ENCODE peak calls at places on chromosome 9, in five cellular contexts. C, W, K, Z and O are unnamed samples.

GRCh38 chr9:113566011-113566711 is 102.6 kb downstream of the RGS3 start:
- DNase-seq in C (no peak), W (no peak), K (no peak), Z (no peak), O (no peak)

GRCh38 chr9:35548571-35548970 is 56.5 kb upstream of the TESK1 start:
- DNase-seq in C (no peak), W (no peak), K (no peak), Z (no peak), O (no peak)

GRCh38 chr9:12818431-12819000 is 43.7 kb downstream of the LURAP1L start:
- DNase-seq in C (no peak), W (no peak), K (no peak), Z (no peak), O (no peak)

GRCh38 chr9:33189331-33189731 is 22.2 kb upstream of the B4GALT1 start:
- DNase-seq in C (no peak), W (no peak), K (no peak), Z (no peak), O (no peak)

GRCh38 chr9:37669232-37669631 is 18.5 kb downstream of the FRMPD1 start:
- DNase-seq in C (no peak), W (no peak), K (no peak), Z (no peak), O (no peak)

GRCh38 chr9:37201581-37201980 is 81.2 kb downstream of the ZCCHC7 start:
- DNase-seq in C (no peak), W (no peak), K (no peak), Z (no peak), O (no peak)

GRCh38 chr9:20620658-20621552 is 1.4 kb downstream of the MLLT3 start:
- DNase-seq in C (peak), W (peak), K (no peak), Z (peak), O (no peak)

GRCh38 chr9:71896762-71897161 is 14.2 kb downstream of the ABHD17B start:
- DNase-seq in C (no peak), W (no peak), K (no peak), Z (no peak), O (no peak)

GRCh38 chr9:114988962-114989599 is 58.7 kb upstream of the TNFSF8 start:
- DNase-seq in C (no peak), W (no peak), K (no peak), Z (peak), O (no peak)

GRCh38 chr9:6598249-6598725 is 47.2 kb downstream of the GLDC start:
- DNase-seq in C (no peak), W (no peak), K (no peak), Z (no peak), O (no peak)

GRCh38 chr9:118644066-118644465 is 725.2 kb downstream of the BRINP1 start:
- DNase-seq in C (no peak), W (no peak), K (no peak), Z (no peak), O (no peak)

GRCh38 chr9:103816146-103816545 is 278.0 kb upstream of the SMC2 start:
- DNase-seq in C (no peak), W (no peak), K (no peak), Z (no peak), O (no peak)

GRCh38 chr9:4077499-4078102 is 222.3 kb downstream of the GLIS3 start:
- DNase-seq in C (peak), W (no peak), K (peak), Z (peak), O (no peak)

GRCh38 chr9:37963936-37964739 is 60.2 kb upstream of the SLC25A51 start:
- DNase-seq in C (no peak), W (no peak), K (no peak), Z (no peak), O (no peak)

GRCh38 chr9:6441269-6441668 is 28.3 kb downstream of the UHRF2 start:
- DNase-seq in C (no peak), W (no peak), K (no peak), Z (no peak), O (no peak)

GRCh38 chr9:109449036-109449798 is 48.9 kb downstream of the PTPN3 start:
- DNase-seq in C (no peak), W (no peak), K (no peak), Z (no peak), O (no peak)

GRCh38 chr9:86250123-86250522 is 9.3 kb downstream of the C9orf153 start:
- DNase-seq in C (no peak), W (no peak), K (no peak), Z (no peak), O (no peak)

GRCh38 chr9:130333041-130334040 is 67.8 kb downstream of the HMCN2 start:
- DNase-seq in C (no peak), W (no peak), K (no peak), Z (no peak), O (no peak)

GRCh38 chr9:18606831-18607230 is 132.9 kb downstream of the ADAMTSL1 start:
- DNase-seq in C (no peak), W (no peak), K (no peak), Z (no peak), O (no peak)

GRCh38 chr9:81596671-81597426 is 92.5 kb downstream of the TLE1 start:
- DNase-seq in C (no peak), W (no peak), K (no peak), Z (no peak), O (no peak)

GRCh38 chr9:36748322-36748899 is 175.7 kb downstream of the MELK start:
- DNase-seq in C (peak), W (no peak), K (peak), Z (peak), O (peak)

GRCh38 chr9:116417464-116417863 is 263.9 kb downstream of the PAPPA start:
- DNase-seq in C (no peak), W (no peak), K (no peak), Z (no peak), O (no peak)

GRCh38 chr9:114718801-114719221 is 36.8 kb upstream of the TEX48 start:
- DNase-seq in C (no peak), W (peak), K (no peak), Z (peak), O (no peak)

GRCh38 chr9:14994738-14995137 is 84.5 kb upstream of the FREM1 start:
- DNase-seq in C (no peak), W (no peak), K (no peak), Z (no peak), O (no peak)

GRCh38 chr9:130660326-130660682 is 4.1 kb upstream of the PRDM12 start:
- DNase-seq in C (no peak), W (no peak), K (no peak), Z (no peak), O (no peak)

GRCh38 chr9:89729954-89730530 is 125.2 kb downstream of the GADD45G start:
- DNase-seq in C (no peak), W (no peak), K (no peak), Z (no peak), O (no peak)

GRCh38 chr9:24590432-24590831 is 44.7 kb upstream of the IZUMO3 start:
- DNase-seq in C (no peak), W (no peak), K (peak), Z (no peak), O (no peak)

GRCh38 chr9:69273162-69273561 is 51.9 kb upstream of the ENTREP1 start:
- DNase-seq in C (no peak), W (no peak), K (no peak), Z (no peak), O (no peak)

GRCh38 chr9:114616684-114617520 is 5.8 kb downstream of the TMEM268 start:
- DNase-seq in C (no peak), W (no peak), K (no peak), Z (peak), O (no peak)

GRCh38 chr9:130138791-130139190 is 33.4 kb upstream of the NCS1 start:
- DNase-seq in C (peak), W (no peak), K (no peak), Z (peak), O (no peak)

GRCh38 chr9:101219030-101219429 is 165.8 kb downstream of the BAAT start:
- DNase-seq in C (no peak), W (no peak), K (no peak), Z (no peak), O (no peak)

GRCh38 chr9:12933957-12934356 is 159.1 kb downstream of the LURAP1L start:
- DNase-seq in C (no peak), W (no peak), K (no peak), Z (no peak), O (no peak)

GRCh38 chr9:86469476-86470087 is 115.4 kb upstream of the TUT7 start:
- DNase-seq in C (no peak), W (no peak), K (no peak), Z (no peak), O (no peak)

GRCh38 chr9:70484232-70485130 is 70.0 kb upstream of the KLF9 start:
- DNase-seq in C (no peak), W (no peak), K (peak), Z (peak), O (no peak)